ENCODE peak calls at places on chromosomes 13 and 19, in eight cellular contexts. D is fibroblast of the aortic adventitia, Q is thoracic aorta, N is A549, F is foreskin fibroblast, L is IMR-90, R is left lung, P is AG04449. V is an unnamed sample.

GRCh38 chr13:106291006-106291405 is 244.5 kb downstream of the EFNB2 start:
- DNase-seq in D (no peak), Q (no peak), N (no peak), F (peak; percentile 74), L (peak; percentile 76), R (no peak), P (peak; percentile 12), V (no peak)

GRCh38 chr19:32464279-32464678 is 58.7 kb downstream of the DPY19L3 start:
- DNase-seq in D (peak; percentile 26), Q (no peak), N (no peak), F (no peak), L (peak; percentile 10), R (no peak), P (no peak), V (no peak)

GRCh38 chr13:69292789-69293425 is 814.7 kb upstream of the ATXN8OS start:
- DNase-seq in D (no peak), Q (no peak), N (no peak), F (no peak), L (no peak), R (no peak), P (no peak), V (no peak)

GRCh38 chr19:53646144-53646543 is 14.3 kb downstream of the DPRX start:
- DNase-seq in D (no peak), Q (no peak), N (no peak), F (no peak), L (no peak), R (no peak), P (no peak), V (no peak)

GRCh38 chr13:101520672-101521071 is 68.2 kb downstream of the ITGBL1 start:
- DNase-seq in D (peak; percentile 64), Q (no peak), N (no peak), F (peak; percentile 88), L (peak; percentile 86), R (no peak), P (no peak), V (no peak)

GRCh38 chr19:56253737-56254136 is 18.8 kb upstream of the EDDM13 start:
- DNase-seq in D (peak; percentile 71), Q (no peak), N (peak; percentile 44), F (peak; percentile 66), L (peak; percentile 71), R (no peak), P (peak; percentile 36), V (peak; percentile 7)

GRCh38 chr13:29458419-29458818 is 137.1 kb downstream of the SLC7A1 start:
- DNase-seq in D (no peak), Q (no peak), N (no peak), F (no peak), L (no peak), R (no peak), P (no peak), V (no peak)

GRCh38 chr19:35517342-35517741 is 3.9 kb upstream of the DMKN start:
- DNase-seq in D (no peak), Q (no peak), N (no peak), F (no peak), L (no peak), R (no peak), P (no peak), V (no peak)

GRCh38 chr13:112443191-112444000 is 67.2 kb downstream of the SPACA7 start:
- DNase-seq in D (no peak), Q (no peak), N (no peak), F (peak; percentile 27), L (no peak), R (no peak), P (no peak), V (no peak)

GRCh38 chr19:8148410-8149231 is 771 bp downstream of the FBN3 start:
- DNase-seq in D (no peak), Q (no peak), N (no peak), F (no peak), L (no peak), R (no peak), P (no peak), V (no peak)

GRCh38 chr19:8150178-8150865 is 930 bp upstream of the FBN3 start:
- DNase-seq in D (no peak), Q (no peak), N (no peak), F (no peak), L (no peak), R (no peak), P (no peak), V (no peak)

GRCh38 chr19:8150998-8151397 is 1.6 kb upstream of the FBN3 start:
- DNase-seq in D (no peak), Q (no peak), N (no peak), F (no peak), L (no peak), R (no peak), P (no peak), V (no peak)

GRCh38 chr19:8148088-8148409 is 1.3 kb downstream of the FBN3 start:
- DNase-seq in D (no peak), Q (no peak), N (no peak), F (no peak), L (no peak), R (no peak), P (no peak), V (no peak)

GRCh38 chr19:8149261-8150094 is at the start of gene FBN3:
- DNase-seq in D (no peak), Q (no peak), N (no peak), F (no peak), L (no peak), R (no peak), P (no peak), V (no peak)
- H3K4me3 ChIP-seq in D (no peak within 1 kb of the TSS), Q (no peak within 1 kb of the TSS), N (peak within 1 kb of the TSS; percentile 48), F (no peak within 1 kb of the TSS), L (no peak within 1 kb of the TSS), R (peak within 1 kb of the TSS; percentile 21), P (no peak within 1 kb of the TSS), V (peak within 1 kb of the TSS; percentile 4)

DNA sequence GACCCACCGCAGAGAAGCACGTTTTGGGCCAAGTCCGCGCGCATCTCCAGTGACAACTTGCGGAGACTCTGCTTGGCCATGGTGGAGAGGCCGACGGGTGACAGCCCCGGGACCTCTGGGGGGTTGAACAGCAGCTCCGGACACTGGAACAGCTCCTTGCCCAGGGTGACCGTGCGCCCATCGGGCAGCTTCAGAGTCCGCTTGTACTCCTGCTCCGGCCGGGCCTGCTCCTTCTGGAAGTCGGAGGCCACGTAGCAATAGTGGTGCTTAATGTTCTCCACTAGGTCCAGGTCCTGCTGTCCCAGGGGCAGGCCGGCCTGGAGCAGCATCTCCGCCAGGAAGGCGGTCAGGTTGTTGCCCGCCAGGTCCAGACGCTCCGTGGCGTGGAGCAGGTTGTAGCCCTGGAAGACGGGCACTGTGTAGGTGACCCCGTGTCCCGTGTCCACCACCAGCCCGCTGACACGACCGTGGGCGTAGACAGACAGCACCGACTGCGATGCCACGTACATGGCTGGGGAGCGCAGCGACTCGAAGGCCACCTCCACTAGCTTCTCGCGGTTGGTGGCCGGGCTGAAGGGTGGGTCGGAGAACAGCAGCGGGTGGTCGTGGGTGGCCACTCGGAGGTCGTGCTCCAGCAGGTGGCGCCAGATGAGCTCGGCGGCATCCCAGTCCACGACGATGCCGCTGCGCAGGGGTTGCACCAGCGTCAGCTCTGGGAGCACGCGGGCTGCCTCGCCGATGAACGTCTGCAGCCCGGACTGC is 743 bp downstream of the ACTL9 start:
- DNase-seq in D (no peak), Q (no peak), N (no peak), F (no peak), L (no peak), R (no peak), P (no peak), V (no peak)
- TF ChIP-seq CTCF in D (no peak), Q (no peak), N (peak; percentile 12), F (no peak), L (no peak), R (no peak), P (no peak), V (no peak)

GRCh38 chr19:40597329-40597838 is 3.8 kb upstream of the LTBP4 start:
- DNase-seq in D (no peak), Q (no peak), N (no peak), F (no peak), L (no peak), R (no peak), P (no peak), V (no peak)
- H3K4me3 ChIP-seq in D (peak overlapping the region; percentile 57), Q (peak overlapping the region; percentile 65), N (peak overlapping the region; percentile 47), F (peak overlapping the region; percentile 35), L (peak overlapping the region; percentile 50), R (peak overlapping the region; percentile 15), P (peak overlapping the region; percentile 65), V (peak overlapping the region; percentile 31)

GRCh38 chr19:13396256-13397080 is 109.8 kb downstream of the CACNA1A start:
- DNase-seq in D (peak; percentile 74), Q (no peak), N (peak; percentile 27), F (peak; percentile 90), L (peak; percentile 70), R (peak; percentile 45), P (no peak), V (peak; percentile 50)
- TF ChIP-seq CTCF in D (no peak), Q (no peak), N (no peak), F (no peak), L (no peak), R (no peak), P (no peak), V (no peak)

GRCh38 chr19:50909240-50910070 is 1.7 kb downstream of the KLK4 start:
- DNase-seq in D (no peak), Q (no peak), N (peak; percentile 86), F (peak; percentile 37), L (no peak), R (no peak), P (no peak), V (no peak)
- H3K4me3 ChIP-seq in D (no peak overlapping the region), Q (no peak overlapping the region), N (peak overlapping the region; percentile 41), F (no peak overlapping the region), L (no peak overlapping the region), R (no peak overlapping the region), P (no peak overlapping the region), V (no peak overlapping the region)

DNA sequence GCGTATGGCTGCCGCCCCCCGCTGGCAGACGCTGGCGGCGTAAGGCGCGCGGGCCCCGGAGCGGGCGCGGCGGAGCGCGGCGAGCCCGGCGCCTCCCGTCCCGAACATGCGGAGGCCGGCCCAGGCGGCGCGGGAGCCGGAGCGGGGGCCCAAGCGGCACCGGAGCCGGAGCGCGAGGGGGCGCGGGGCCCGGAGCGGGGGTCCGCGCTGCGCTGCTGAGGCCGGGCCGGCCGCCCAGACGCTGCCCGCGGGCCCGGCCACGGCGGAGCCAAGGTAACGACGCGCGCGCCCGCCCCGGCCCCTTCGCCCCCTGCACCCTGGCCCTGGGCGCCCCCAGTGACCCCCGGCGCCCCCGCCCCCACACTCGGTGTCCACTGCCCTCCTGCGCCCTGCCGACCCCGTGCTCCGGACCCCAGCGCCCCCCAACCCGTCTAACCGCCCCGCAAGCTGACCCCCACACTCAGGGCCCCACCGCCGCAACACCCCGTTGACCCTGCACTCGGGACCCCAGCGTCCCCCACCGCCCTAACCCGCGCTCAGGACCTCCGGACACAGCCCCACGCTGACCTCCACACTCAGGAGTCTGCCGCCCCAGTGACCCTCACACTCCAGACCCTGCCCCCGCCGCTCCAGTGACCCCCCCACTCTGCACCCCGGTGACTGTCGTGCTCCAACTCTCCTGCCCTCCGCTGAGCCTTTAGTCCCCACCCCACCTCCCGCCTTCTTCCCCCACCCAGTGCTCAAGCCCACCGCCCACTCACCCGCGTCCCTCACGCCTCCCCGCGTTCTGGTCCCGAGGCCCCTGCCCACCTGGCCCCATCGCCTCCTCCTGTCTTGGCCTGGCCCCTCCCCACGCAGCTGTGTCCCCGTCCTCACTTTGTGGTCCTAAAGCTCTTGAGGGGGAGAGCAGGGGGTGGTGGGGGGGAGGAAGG is at the start of gene CSNK1G2:
- DNase-seq in D (no peak), Q (no peak), N (no peak), F (no peak), L (no peak), R (no peak), P (no peak), V (no peak)
- TF ChIP-seq CTCF in D (no peak), Q (no peak), N (peak; percentile 24), F (no peak), L (peak; percentile 49), R (no peak), P (peak; percentile 8), V (no peak)

GRCh38 chr19:55156202-55157063 is 1.1 kb downstream of the TNNI3 start:
- DNase-seq in D (peak; percentile 55), Q (no peak), N (peak; percentile 90), F (peak; percentile 57), L (peak; percentile 44), R (no peak), P (no peak), V (no peak)
- H3K4me3 ChIP-seq in D (no peak overlapping the region), Q (no peak overlapping the region), N (peak overlapping the region; percentile 49), F (no peak overlapping the region), L (no peak overlapping the region), R (no peak overlapping the region), P (peak overlapping the region; percentile 15), V (peak overlapping the region; percentile 33)

V was measured in retinal pigment epithelial cell.